ENCODE peak calls at places on chromosomes 7 and 10, in five cellular contexts. U, X, N, P and G are unnamed samples.

GRCh38 chr10:30374353-30374752 is 25.3 kb upstream of the MTPAP start:
- DNase-seq in U (no peak), X (no peak), N (no peak), P (no peak), G (no peak)

GRCh38 chr7:121798896-121799295 is 74.1 kb upstream of the PTPRZ1 start:
- DNase-seq in U (no peak), X (no peak), N (no peak), P (no peak), G (no peak)

GRCh38 chr10:16673443-16673842 is 143.8 kb downstream of the RSU1 start:
- DNase-seq in U (no peak), X (no peak), N (no peak), P (no peak), G (no peak)

GRCh38 chr7:18849130-18849529 is 268.3 kb downstream of the TWIST1 start:
- DNase-seq in U (no peak), X (no peak), N (no peak), P (no peak), G (no peak)

GRCh38 chr7:14040528-14040927 is 51.1 kb upstream of the ETV1 start:
- DNase-seq in U (no peak), X (no peak), N (no peak), P (no peak), G (no peak)

GRCh38 chr7:39016609-39017008 is 38.9 kb downstream of the POU6F2 start:
- DNase-seq in U (no peak), X (no peak), N (no peak), P (no peak), G (no peak)

GRCh38 chr7:77885155-77885554 is 86.6 kb downstream of the PHTF2 start:
- DNase-seq in U (no peak), X (no peak), N (no peak), P (no peak), G (no peak)

GRCh38 chr10:43170491-43170890 is 32.2 kb downstream of the CSGALNACT2 start:
- DNase-seq in U (no peak), X (no peak), N (no peak), P (peak; percentile 32), G (no peak)

GRCh38 chr10:114274616-114275453 is 35.8 kb downstream of the VWA2 start:
- DNase-seq in U (no peak), X (no peak), N (no peak), P (no peak), G (no peak)

GRCh38 chr10:14608381-14609001 is 166.2 kb downstream of the FAM107B start:
- DNase-seq in U (no peak), X (peak; percentile 90), N (no peak), P (no peak), G (no peak)

GRCh38 chr10:88027570-88027969 is 164.1 kb downstream of the PTEN start:
- DNase-seq in U (no peak), X (no peak), N (no peak), P (no peak), G (no peak)

GRCh38 chr10:80900661-80901060 is 363.0 kb downstream of the SH2D4B start:
- DNase-seq in U (no peak), X (peak; percentile 76), N (no peak), P (no peak), G (no peak)

GRCh38 chr7:3134715-3135114 is 91.0 kb upstream of the CARD11 start:
- DNase-seq in U (no peak), X (no peak), N (no peak), P (no peak), G (no peak)

GRCh38 chr10:122089343-122090015 is 100.5 kb downstream of the TACC2 start:
- DNase-seq in U (no peak), X (no peak), N (no peak), P (no peak), G (no peak)

GRCh38 chr7:142943706-142944268 is 4.5 kb downstream of the LLCFC1 start:
- DNase-seq in U (no peak), X (no peak), N (no peak), P (no peak), G (no peak)

GRCh38 chr10:78830062-78830974 is 238.4 kb upstream of the ZMIZ1 start:
- DNase-seq in U (no peak), X (no peak), N (no peak), P (no peak), G (no peak)

GRCh38 chr10:47147186-47147585 is 152.8 kb upstream of the GDF10 start:
- DNase-seq in U (no peak), X (no peak), N (no peak), P (no peak), G (no peak)

GRCh38 chr7:44348300-44348699 is 22.9 kb upstream of the CAMK2B start:
- DNase-seq in U (no peak), X (no peak), N (no peak), P (peak; percentile 44), G (no peak)

GRCh38 chr10:43892062-43892765 is 243.5 kb upstream of the ZNF32 start:
- DNase-seq in U (no peak), X (no peak), N (no peak), P (peak; percentile 53), G (no peak)

GRCh38 chr10:70715853-70716795 is 43.8 kb downstream of the ADAMTS14 start:
- DNase-seq in U (peak; percentile 28), X (no peak), N (no peak), P (peak; percentile 69), G (no peak)

GRCh38 chr10:2744547-2745212 is 322.7 kb upstream of the PFKP start:
- DNase-seq in U (no peak), X (no peak), N (no peak), P (no peak), G (no peak)

GRCh38 chr10:115659616-115660015 is 566.5 kb downstream of the ATRNL1 start:
- DNase-seq in U (no peak), X (no peak), N (no peak), P (no peak), G (no peak)

DNA sequence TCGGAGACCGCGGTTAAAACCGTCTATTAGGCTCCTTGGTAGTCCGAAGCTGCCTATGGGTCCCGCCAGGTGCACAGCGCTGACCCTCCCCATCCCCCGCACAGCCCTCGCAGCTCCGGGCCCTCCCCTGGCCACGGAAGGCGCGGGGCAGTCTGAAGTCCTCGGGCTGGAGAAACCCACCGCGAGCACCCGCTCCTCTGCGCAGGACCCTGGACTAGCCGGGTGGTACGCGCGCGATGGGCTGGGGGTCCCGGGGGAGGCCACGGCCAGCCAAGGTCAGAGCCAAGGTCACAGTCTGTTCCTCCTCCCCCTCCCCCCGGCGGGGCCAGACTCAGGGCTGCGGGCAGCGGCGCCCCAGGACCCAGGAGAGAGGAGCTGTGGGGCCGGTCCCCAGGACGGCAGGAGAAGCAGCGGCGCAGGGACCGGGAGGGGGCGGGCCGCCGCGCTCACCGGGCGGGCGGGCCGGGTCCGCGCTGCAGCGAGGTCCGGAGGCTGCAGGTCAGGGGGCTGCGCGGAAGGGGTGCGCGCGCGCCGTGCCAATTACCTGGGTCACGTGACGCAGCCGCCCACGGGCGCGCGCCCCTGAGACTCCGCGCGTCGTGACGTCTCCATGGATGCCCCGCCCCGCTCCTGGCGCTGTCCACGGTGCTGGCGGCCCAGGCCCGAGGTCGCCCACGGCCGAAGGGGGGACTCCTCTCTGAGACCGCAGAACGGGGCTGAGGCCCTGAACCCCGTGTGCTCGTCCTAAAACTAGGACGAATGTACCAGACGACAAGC is at the start of gene OGDHL:
- DNase-seq in U (no peak), X (peak; percentile 86), N (peak; percentile 76), P (peak; percentile 60), G (no peak)
- TF ChIP-seq CTCF in U (no peak), X (no peak), N (no peak), P (no peak), G (peak; percentile 57)

DNA sequence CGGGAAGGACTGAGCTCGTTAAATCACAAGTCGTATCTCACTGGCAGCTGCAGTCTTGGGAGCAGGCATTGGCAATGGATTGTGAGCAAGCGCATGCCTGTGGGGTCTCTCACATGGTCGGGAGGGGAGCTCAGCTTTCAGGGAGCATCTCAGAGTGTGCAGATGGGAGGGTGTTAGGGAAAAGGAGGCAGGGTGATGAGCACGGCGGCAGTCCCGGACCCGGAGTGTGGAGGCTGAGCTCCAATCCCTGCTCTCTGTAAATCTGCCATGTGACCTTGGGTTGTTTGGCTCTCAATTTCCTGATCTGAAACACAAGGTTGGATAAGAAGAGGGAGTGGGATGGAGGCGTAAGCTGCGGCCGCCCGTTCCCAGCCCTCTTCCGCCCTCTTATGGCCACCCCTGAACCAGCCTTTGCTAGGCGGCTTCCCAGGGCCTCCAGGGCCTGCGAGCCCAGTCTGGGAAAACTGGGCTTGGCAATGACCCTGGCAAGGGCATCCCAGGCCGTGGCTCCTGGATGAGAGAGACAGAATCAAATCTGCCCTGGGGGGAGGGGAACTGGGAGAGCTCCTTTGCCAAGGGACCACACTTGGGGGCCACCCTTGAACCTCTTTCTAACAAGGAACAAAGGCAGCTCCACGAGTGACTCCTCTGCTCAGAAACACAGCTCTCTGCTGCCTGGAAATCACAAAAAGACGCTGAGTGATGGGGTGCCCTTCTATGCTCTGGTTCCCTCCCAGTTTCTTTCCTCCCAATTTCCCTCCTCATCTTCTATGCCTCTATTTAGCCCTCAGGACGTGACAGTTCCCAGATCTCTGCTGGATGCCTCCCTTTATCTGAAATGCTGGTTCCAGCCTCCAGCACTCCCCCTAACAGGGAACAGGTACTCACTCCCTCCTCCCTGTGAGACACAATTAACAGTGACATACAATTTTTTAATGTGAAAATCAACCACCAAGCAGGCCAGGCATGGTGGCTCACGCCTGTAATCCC is 41.7 kb upstream of the LOXL4 start:
- DNase-seq in U (no peak), X (peak; percentile 63), N (peak; percentile 67), P (peak; percentile 87), G (no peak)
- TF ChIP-seq CTCF in U (peak; percentile 95), X (peak; percentile 78), N (peak; percentile 80), P (peak; percentile 95), G (peak; percentile 93)

GRCh38 chr7:140671966-140672365 is 779 bp upstream of the ADCK2 start:
- DNase-seq in U (no peak), X (no peak), N (no peak), P (no peak), G (peak; percentile 79)
- TF ChIP-seq CTCF in U (no peak), X (no peak), N (no peak), P (no peak), G (no peak)

GRCh38 chr7:148701414-148701813 is 2.7 kb downstream of the CUL1 start:
- DNase-seq in U (no peak), X (no peak), N (no peak), P (peak; percentile 37), G (no peak)

GRCh38 chr7:148700693-148701092 is 2.0 kb downstream of the CUL1 start:
- DNase-seq in U (no peak), X (no peak), N (no peak), P (peak; percentile 38), G (no peak)

GRCh38 chr7:148704966-148705365 is 6.3 kb downstream of the CUL1 start:
- DNase-seq in U (no peak), X (no peak), N (no peak), P (no peak), G (no peak)

GRCh38 chr7:148704189-148704588 is 5.5 kb downstream of the CUL1 start:
- DNase-seq in U (no peak), X (no peak), N (no peak), P (no peak), G (no peak)

GRCh38 chr7:148702876-148703670 is 4.4 kb downstream of the CUL1 start:
- DNase-seq in U (no peak), X (no peak), N (no peak), P (peak; percentile 21), G (no peak)
- TF ChIP-seq CTCF in U (no peak), X (no peak), N (no peak), P (no peak), G (no peak)